ENCODE peak calls at places on chromosomes 12 and 14, in five cellular contexts. Q, S, Y, W and I are unnamed samples.

GRCh38 chr12:38144049-38144448 is 172.5 kb upstream of the ALG10B start:
- DNase-seq in Q (no peak), S (no peak), Y (no peak), W (no peak), I (no peak)

GRCh38 chr12:15982471-15982870 is 71.3 kb downstream of the DERA start:
- DNase-seq in Q (no peak), S (peak; percentile 50), Y (no peak), W (peak; percentile 76), I (peak; percentile 71)

GRCh38 chr12:129258781-129259318 is 405.6 kb downstream of the GLT1D1 start:
- DNase-seq in Q (no peak), S (no peak), Y (no peak), W (no peak), I (no peak)

GRCh38 chr12:62224601-62225000 is 35.6 kb upstream of the USP15 start:
- DNase-seq in Q (no peak), S (no peak), Y (no peak), W (no peak), I (no peak)

GRCh38 chr14:103206023-103206481 is 82.8 kb downstream of the TNFAIP2 start:
- DNase-seq in Q (no peak), S (no peak), Y (peak; percentile 17), W (no peak), I (peak; percentile 74)

GRCh38 chr14:60944206-60944605 is 36.7 kb downstream of the TRMT5 start:
- DNase-seq in Q (no peak), S (no peak), Y (no peak), W (peak; percentile 42), I (no peak)

GRCh38 chr14:49173765-49174373 is 412.3 kb downstream of the RPS29 start:
- DNase-seq in Q (no peak), S (peak; percentile 10), Y (peak; percentile 92), W (peak; percentile 79), I (peak; percentile 63)

GRCh38 chr12:66072135-66072534 is 58.4 kb downstream of the LLPH start:
- DNase-seq in Q (no peak), S (no peak), Y (no peak), W (no peak), I (no peak)

GRCh38 chr12:117514016-117514415 is 152.6 kb upstream of the NOS1 start:
- DNase-seq in Q (no peak), S (no peak), Y (no peak), W (no peak), I (peak; percentile 17)

DNA sequence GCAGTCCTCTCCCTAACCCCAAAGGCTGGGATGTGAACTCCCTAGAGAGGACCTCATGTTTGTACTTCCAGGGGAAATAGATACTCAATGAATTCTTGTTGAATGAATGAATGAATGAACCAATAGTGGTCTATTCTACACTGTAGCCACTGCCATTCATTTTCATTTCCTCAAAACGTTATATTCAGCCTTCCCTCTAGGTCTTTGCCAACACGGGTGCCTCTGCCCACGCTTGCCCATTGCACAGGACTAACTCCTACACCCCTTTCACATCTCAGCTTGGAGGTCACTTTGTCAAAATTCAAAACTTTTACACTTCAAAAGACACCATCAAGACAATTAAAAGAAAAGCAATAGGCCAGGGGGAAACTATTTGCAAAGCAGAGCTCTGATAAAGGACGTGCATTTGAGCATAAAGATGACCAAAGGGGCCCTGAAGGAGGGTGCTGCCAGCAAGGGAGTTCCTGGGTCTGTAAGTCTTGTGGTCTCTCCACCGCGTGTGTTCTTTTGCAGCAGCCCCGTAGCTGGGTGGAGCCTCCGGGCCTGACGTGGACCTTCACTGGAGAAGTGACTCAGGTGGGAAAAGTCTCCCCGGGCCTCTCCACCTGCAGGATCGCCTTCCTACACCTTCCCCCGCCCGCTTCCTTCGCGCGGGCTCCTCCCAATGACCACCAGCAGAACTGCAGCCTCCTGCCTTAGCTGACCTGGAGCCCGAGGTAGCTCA is 31.5 kb downstream of the TMEM63C start:
- DNase-seq in Q (no peak), S (no peak), Y (peak; percentile 93), W (no peak), I (no peak)
- TF ChIP-seq CTCF in Q (peak; percentile 54), S (peak; percentile 63), Y (peak; percentile 87), W (peak; percentile 57), I (peak; percentile 44)

GRCh38 chr14:104977681-104978647 is at the start of gene AHNAK2:
- DNase-seq in Q (no peak), S (no peak), Y (peak; percentile 95), W (peak; percentile 70), I (peak; percentile 68)
- H3K4me3 ChIP-seq in Q (peak within 1 kb of the TSS; percentile 58), S (peak within 1 kb of the TSS; percentile 33), Y (peak within 1 kb of the TSS; percentile 77), W (peak within 1 kb of the TSS; percentile 33), I (peak within 1 kb of the TSS; percentile 60)

GRCh38 chr14:73937012-73937411 is 12.9 kb downstream of the FAM161B start:
- DNase-seq in Q (no peak), S (no peak), Y (no peak), W (no peak), I (no peak)

DNA sequence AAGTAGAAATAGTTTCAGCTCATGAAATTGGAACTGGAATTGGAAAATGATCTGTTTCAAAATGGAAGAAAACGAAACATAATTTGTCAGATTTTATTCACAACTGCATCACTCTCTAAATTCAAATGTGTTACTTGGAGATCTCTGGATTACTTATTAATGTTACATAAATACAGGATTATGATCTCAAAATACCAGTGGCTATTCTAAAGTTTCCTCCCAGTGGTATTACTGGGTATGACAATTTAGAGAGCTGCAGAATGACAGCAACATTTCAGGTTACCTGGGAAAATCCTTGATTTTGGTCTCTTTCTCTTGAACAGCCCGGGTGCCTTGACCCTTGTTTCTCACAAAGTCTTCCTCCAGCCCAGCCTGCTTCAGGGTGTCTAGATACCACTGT is 14.2 kb downstream of the FAM161B start:
- DNase-seq in Q (no peak), S (no peak), Y (no peak), W (peak; percentile 13), I (no peak)
- TF ChIP-seq CTCF in Q (peak; percentile 22), S (peak; percentile 22), Y (peak; percentile 70), W (peak; percentile 21), I (peak; percentile 40)

GRCh38 chr14:64218344-64219240 is 75.6 kb downstream of the ESR2 start:
- DNase-seq in Q (no peak), S (no peak), Y (no peak), W (no peak), I (no peak)

GRCh38 chr14:64217318-64217717 is 76.9 kb downstream of the ESR2 start:
- DNase-seq in Q (peak; percentile 35), S (no peak), Y (no peak), W (no peak), I (no peak)

GRCh38 chr14:64215978-64216377 is 78.2 kb downstream of the ESR2 start:
- DNase-seq in Q (no peak), S (no peak), Y (no peak), W (no peak), I (no peak)

GRCh38 chr14:64220056-64220455 is 74.1 kb downstream of the ESR2 start:
- DNase-seq in Q (no peak), S (no peak), Y (no peak), W (no peak), I (no peak)

DNA sequence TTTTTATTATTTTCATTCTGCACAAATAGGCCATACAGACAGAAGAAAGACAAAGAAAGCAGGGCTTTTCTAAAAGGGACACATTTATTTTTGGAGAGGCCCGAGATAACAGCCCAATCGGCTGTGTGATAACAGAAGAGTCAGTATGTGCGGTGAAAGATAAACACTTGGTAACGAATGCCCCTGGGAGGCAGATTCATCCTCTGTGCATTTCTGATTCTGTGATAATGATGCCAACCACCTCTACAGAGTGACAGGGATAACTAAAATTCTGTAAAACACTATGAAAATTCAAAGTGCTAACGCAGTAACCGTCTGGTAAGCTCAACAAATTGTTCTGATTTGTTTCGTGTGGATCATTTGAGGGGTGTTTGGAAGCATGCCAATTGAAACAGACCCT is 76.4 kb downstream of the ESR2 start:
- DNase-seq in Q (no peak), S (no peak), Y (no peak), W (no peak), I (no peak)
- H3K4me3 ChIP-seq in Q (no peak overlapping the region), S (no peak overlapping the region), Y (no peak overlapping the region), W (no peak overlapping the region), I (no peak overlapping the region)

GRCh38 chr14:54488646-54489317 is at the start of gene GMFB:
- DNase-seq in Q (peak; percentile 88), S (peak; percentile 70), Y (peak; percentile 94), W (peak; percentile 95), I (peak; percentile 95)

GRCh38 chr14:54486685-54487084 is 2.1 kb downstream of the GMFB start:
- DNase-seq in Q (no peak), S (no peak), Y (no peak), W (peak; percentile 13), I (no peak)

GRCh38 chr14:54489318-54489683 is 521 bp upstream of the GMFB start:
- DNase-seq in Q (no peak), S (no peak), Y (no peak), W (no peak), I (no peak)

GRCh38 chr14:54487771-54488170 is 1.0 kb downstream of the GMFB start:
- DNase-seq in Q (no peak), S (no peak), Y (peak; percentile 22), W (peak; percentile 68), I (peak; percentile 62)

GRCh38 chr14:54488318-54488645 is 498 bp downstream of the GMFB start:
- DNase-seq in Q (no peak), S (no peak), Y (no peak), W (no peak), I (no peak)
- TF ChIP-seq CTCF in Q (no peak), S (no peak), Y (peak; percentile 66), W (no peak), I (peak; percentile 12)

DNA sequence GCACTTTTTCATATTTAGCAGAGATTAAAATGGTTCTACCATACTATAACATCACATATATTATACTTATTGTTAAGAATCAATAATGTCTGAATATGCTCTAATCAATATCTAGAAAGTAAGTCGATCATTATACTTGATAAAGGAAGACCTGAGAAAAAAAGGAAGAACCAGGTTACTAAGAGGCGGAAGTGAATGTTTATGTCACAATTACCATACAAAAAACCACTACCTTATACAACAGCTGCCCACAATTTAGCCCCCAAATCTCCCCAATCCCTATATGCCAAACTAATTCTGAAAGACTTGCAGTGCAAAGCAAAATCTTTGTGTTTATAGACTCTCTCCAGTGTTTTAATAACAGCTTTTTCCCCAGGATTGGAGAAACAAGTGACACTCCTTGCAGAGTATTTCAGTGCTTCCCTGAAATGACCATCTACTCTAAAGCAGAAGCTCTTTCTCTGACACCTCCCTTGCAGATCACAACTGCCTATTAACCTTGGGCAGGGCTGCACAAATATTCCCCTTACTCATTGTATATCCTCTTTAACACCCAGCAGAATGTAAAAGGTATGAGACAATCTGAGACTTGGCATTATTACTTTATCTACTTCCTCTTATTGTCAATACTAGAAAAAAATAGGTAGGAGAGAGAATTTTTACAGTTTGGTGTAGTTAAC is 12.7 kb upstream of the SLC2A3 start:
- DNase-seq in Q (no peak), S (no peak), Y (no peak), W (no peak), I (no peak)
- H3K4me3 ChIP-seq in Q (no peak overlapping the region), S (no peak overlapping the region), Y (no peak overlapping the region), W (no peak overlapping the region), I (no peak overlapping the region)